ENCODE peak calls at places on chromosomes 2 and 18, in six cellular contexts. One of them, this sample, is unnamed. For H3K4me1, the result is how much of the 10 kb centered on the place peaks cover.

GRCh38 chr18:60445341-60445740 is 72.8 kb upstream of the MC4R start:
- DNase-seq in H1: no peak
- DNase-seq in IMR-90: peak
- DNase-seq in H9: no peak
- DNase-seq in neuronal stem cell: no peak
- DNase-seq in mesendoderm: no peak
- DNase-seq in this sample: no peak

GRCh38 chr2:20580690-20581437 is 70.0 kb downstream of the HS1BP3 start:
- DNase-seq in mesendoderm: no peak
- DNase-seq in H1: no peak
- DNase-seq in neuronal stem cell: no peak
- DNase-seq in IMR-90: peak
- DNase-seq in H9: no peak
- DNase-seq in this sample: no peak

GRCh38 chr2:183063083-183063482 is 15.5 kb upstream of the DUSP19 start:
- DNase-seq in IMR-90: peak
- DNase-seq in neuronal stem cell: no peak
- DNase-seq in H9: no peak
- DNase-seq in H1: no peak
- DNase-seq in mesendoderm: peak
- DNase-seq in this sample: peak

GRCh38 chr2:237574894-237575868 is 8.8 kb downstream of the PRLH start:
- DNase-seq in neuronal stem cell: no peak
- DNase-seq in IMR-90: no peak
- DNase-seq in mesendoderm: peak
- DNase-seq in H1: peak
- DNase-seq in H9: no peak
- DNase-seq in this sample: no peak

GRCh38 chr2:44748-45341 is 1.5 kb downstream of the FAM110C start:
- DNase-seq in IMR-90: no peak
- DNase-seq in H1: no peak
- DNase-seq in mesendoderm: peak
- DNase-seq in neuronal stem cell: no peak
- DNase-seq in H9: peak
- DNase-seq in this sample: no peak

GRCh38 chr2:121529439-121530209 is 1.1 kb upstream of the RNU4ATAC start:
- DNase-seq in H9: peak
- DNase-seq in IMR-90: peak
- DNase-seq in mesendoderm: no peak
- DNase-seq in H1: no peak
- DNase-seq in neuronal stem cell: peak
- DNase-seq in this sample: peak

GRCh38 chr2:45274190-45274926 is 265.1 kb upstream of the SIX2 start:
- DNase-seq in mesendoderm: no peak
- DNase-seq in H1: no peak
- DNase-seq in H9: peak
- DNase-seq in neuronal stem cell: peak
- DNase-seq in IMR-90: no peak
- DNase-seq in this sample: no peak

GRCh38 chr2:101864426-101864825 is 127.3 kb upstream of the IL1R2 start:
- DNase-seq in H1: no peak
- DNase-seq in mesendoderm: no peak
- DNase-seq in IMR-90: no peak
- DNase-seq in neuronal stem cell: no peak
- DNase-seq in H9: no peak
- DNase-seq in this sample: no peak

DNA sequence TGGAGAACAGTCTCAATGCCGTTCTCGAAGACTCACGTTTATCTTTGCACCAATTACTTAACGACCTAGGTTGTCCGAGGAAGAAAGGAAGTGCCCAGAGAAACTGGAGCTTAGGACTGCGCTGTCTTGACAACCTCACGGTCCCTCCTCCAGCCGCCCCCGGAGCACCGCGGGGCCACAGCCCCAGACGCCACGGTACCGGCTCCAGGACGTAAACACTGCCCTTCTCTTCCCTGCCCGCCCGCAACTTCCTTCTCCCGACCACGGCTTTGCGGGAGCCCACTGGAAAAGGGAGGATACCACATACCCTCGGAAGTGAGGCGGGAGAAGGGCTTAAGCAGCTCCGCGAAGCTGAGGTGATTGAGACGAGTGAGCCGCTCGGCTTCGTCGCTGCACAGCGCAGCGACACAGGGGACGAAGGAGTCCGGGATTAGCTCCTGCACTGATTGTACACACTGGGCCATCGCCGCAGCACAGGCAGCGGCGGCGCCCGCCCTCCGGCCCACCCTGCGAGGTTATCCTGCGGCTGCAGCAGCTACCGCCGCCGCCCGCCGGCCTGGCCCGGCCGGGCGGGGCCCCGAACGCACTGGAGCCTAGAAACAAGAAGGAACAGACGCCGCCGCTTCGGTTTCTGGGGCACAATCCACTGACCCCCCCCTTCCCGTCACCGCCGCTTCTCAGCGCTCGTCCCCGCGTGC is 478 bp downstream of the TRAPPC8 start:
- DNase-seq in mesendoderm: peak
- DNase-seq in neuronal stem cell: no peak
- DNase-seq in H1: no peak
- DNase-seq in IMR-90: peak
- DNase-seq in H9: peak
- DNase-seq in this sample: peak
- H3K23ac ChIP-seq in mesendoderm: peak
- H3K23ac ChIP-seq in neuronal stem cell: peak
- H3K23ac ChIP-seq in H1: no peak
- H3K23ac ChIP-seq in IMR-90: peak
- H3K23ac ChIP-seq in H9: no peak
- H3K23ac ChIP-seq in this sample: no peak

DNA sequence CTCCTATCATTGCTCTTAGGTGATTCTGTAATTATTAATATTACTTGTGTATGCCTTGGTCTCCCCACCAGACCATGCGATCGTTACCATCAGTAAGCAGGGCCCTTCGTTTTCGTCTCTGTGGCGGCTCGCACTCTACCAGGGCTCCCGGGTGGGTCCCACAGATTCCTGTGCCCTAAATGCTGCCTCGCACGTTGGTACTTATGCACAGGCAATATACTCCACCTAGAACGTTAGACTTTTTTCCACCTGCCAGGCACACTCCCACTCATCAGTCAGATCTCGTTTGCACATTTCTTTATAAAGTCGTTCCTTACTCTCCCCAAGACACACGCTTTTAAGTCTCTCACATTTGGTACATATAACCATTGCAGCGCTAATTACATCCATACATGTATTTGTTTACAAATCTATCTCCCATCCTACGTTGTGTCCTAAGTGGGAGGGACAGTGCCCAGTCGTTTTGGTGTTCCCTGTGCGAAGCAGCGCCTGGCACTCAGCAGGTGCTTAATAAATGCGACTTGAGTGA is 901 bp downstream of the FEZ2 start:
- DNase-seq in H9: no peak
- DNase-seq in H1: no peak
- DNase-seq in mesendoderm: no peak
- DNase-seq in IMR-90: no peak
- DNase-seq in neuronal stem cell: no peak
- DNase-seq in this sample: no peak
- H3K18ac ChIP-seq in H9: no peak
- H3K18ac ChIP-seq in H1: no peak
- H3K18ac ChIP-seq in mesendoderm: no peak
- H3K18ac ChIP-seq in IMR-90: peak
- H3K18ac ChIP-seq in neuronal stem cell: peak
- H3K18ac ChIP-seq in this sample: peak

GRCh38 chr2:46314065-46314835 is 17.0 kb downstream of the EPAS1 start:
- DNase-seq in IMR-90: no peak
- DNase-seq in H1: no peak
- DNase-seq in mesendoderm: no peak
- DNase-seq in neuronal stem cell: no peak
- DNase-seq in H9: no peak
- DNase-seq in this sample: no peak
- H3K4me1 ChIP-seq in IMR-90: under half
- H3K4me1 ChIP-seq in H1: under half
- H3K4me1 ChIP-seq in mesendoderm: under half
- H3K4me1 ChIP-seq in neuronal stem cell: under half
- H3K4me1 ChIP-seq in H9: under half
- H3K4me1 ChIP-seq in this sample: under half

DNA sequence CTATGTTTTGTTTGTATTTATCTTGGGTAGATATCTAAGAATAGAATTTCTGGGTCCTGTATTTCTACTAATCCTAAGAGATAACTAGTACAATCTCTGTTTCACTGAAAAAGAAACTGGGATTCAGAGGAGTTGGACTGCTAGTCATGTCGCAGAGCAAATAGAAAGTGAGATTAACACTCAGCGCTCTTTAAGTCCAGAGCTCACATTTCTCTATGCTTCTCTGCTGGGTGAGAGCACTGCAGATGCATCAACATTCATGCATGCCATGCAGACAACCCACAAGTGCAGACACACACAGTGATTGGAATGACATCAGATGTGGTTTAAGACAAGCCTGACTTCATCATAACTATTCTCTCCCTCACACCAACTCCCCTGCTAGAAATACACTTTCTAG is 563.8 kb downstream of the TDRD15 start:
- DNase-seq in IMR-90: peak
- DNase-seq in H1: no peak
- DNase-seq in mesendoderm: no peak
- DNase-seq in H9: no peak
- DNase-seq in neuronal stem cell: no peak
- DNase-seq in this sample: no peak
- H3K23ac ChIP-seq in IMR-90: no peak
- H3K23ac ChIP-seq in H1: no peak
- H3K23ac ChIP-seq in mesendoderm: no peak
- H3K23ac ChIP-seq in H9: no peak
- H3K23ac ChIP-seq in neuronal stem cell: no peak
- H3K23ac ChIP-seq in this sample: no peak

GRCh38 chr2:171436307-171436706 is 2.3 kb downstream of the DCAF17 start:
- DNase-seq in H1: no peak
- DNase-seq in H9: no peak
- DNase-seq in neuronal stem cell: no peak
- DNase-seq in IMR-90: peak
- DNase-seq in mesendoderm: no peak
- DNase-seq in this sample: peak

GRCh38 chr2:171432969-171433762 is 624 bp downstream of the METTL8 start:
- DNase-seq in mesendoderm: peak
- DNase-seq in IMR-90: peak
- DNase-seq in neuronal stem cell: no peak
- DNase-seq in H1: no peak
- DNase-seq in H9: peak
- DNase-seq in this sample: peak

GRCh38 chr2:171433763-171434670 is at the start of the genes DCAF17 and METTL8:
- DNase-seq in H9: peak
- DNase-seq in mesendoderm: peak
- DNase-seq in IMR-90: peak
- DNase-seq in H1: peak
- DNase-seq in neuronal stem cell: peak
- DNase-seq in this sample: peak

GRCh38 chr2:171432206-171432968 is 1.4 kb downstream of the METTL8 start:
- DNase-seq in H9: no peak
- DNase-seq in mesendoderm: no peak
- DNase-seq in IMR-90: peak
- DNase-seq in H1: no peak
- DNase-seq in neuronal stem cell: no peak
- DNase-seq in this sample: peak

DNA sequence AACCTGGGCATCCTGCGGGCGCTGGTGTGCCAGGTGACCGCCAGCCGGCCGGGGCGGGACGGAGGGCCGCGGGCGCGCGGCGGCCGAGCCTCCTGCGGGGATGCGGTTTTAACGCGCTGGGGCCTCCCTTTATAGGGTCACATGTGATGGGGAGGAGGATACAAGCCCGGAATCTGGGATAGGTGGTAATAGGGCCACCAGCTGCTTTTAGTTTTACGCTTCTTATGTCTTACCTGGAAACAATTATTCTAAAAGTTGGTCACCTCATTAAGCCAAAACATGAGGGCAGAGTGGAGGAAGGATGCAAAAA is 600 bp downstream of the DCAF17 start:
- DNase-seq in H9: peak
- DNase-seq in H1: no peak
- DNase-seq in neuronal stem cell: no peak
- DNase-seq in IMR-90: no peak
- DNase-seq in mesendoderm: no peak
- DNase-seq in this sample: no peak
- H3K18ac ChIP-seq in H9: no peak
- H3K18ac ChIP-seq in H1: no peak
- H3K18ac ChIP-seq in neuronal stem cell: peak
- H3K18ac ChIP-seq in IMR-90: no peak
- H3K18ac ChIP-seq in mesendoderm: peak
- H3K18ac ChIP-seq in this sample: peak

GRCh38 chr2:201939366-201939985 is 94.2 kb upstream of the FZD7 start:
- DNase-seq in neuronal stem cell: no peak
- DNase-seq in H9: no peak
- DNase-seq in H1: no peak
- DNase-seq in IMR-90: no peak
- DNase-seq in mesendoderm: no peak
- DNase-seq in this sample: no peak

GRCh38 chr2:201936817-201937216 is 96.8 kb upstream of the FZD7 start:
- DNase-seq in mesendoderm: no peak
- DNase-seq in H9: no peak
- DNase-seq in H1: no peak
- DNase-seq in IMR-90: no peak
- DNase-seq in neuronal stem cell: no peak
- DNase-seq in this sample: no peak

GRCh38 chr2:201938151-201938815 is 95.4 kb upstream of the FZD7 start:
- DNase-seq in mesendoderm: peak
- DNase-seq in IMR-90: peak
- DNase-seq in H1: no peak
- DNase-seq in H9: no peak
- DNase-seq in neuronal stem cell: no peak
- DNase-seq in this sample: peak

GRCh38 chr2:201938816-201939180 is 94.9 kb upstream of the FZD7 start:
- DNase-seq in H1: no peak
- DNase-seq in H9: no peak
- DNase-seq in neuronal stem cell: no peak
- DNase-seq in IMR-90: no peak
- DNase-seq in mesendoderm: no peak
- DNase-seq in this sample: no peak

DNA sequence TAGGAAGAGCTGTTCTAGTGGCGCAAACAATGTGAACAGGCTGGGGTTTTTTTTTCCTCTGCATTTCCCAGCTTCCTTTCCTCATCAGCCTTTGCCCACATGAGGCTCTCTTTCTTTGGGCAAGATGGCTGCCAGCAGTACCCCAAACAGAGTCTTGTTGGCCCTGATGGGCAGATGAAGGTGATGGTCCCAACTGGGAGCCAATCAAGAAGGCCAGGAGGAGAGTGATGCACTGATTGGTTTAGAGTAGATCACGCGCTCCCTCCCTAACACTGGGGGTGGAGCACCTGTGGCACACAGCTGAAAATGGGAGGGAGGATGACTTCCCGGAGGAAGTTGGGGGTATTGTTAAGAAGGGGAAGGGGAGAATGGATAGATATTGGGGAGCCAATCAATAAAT is 96.3 kb upstream of the FZD7 start:
- DNase-seq in neuronal stem cell: no peak
- DNase-seq in H9: no peak
- DNase-seq in mesendoderm: no peak
- DNase-seq in IMR-90: no peak
- DNase-seq in H1: no peak
- DNase-seq in this sample: no peak
- H3K4me1 ChIP-seq in neuronal stem cell: under half
- H3K4me1 ChIP-seq in H9: under half
- H3K4me1 ChIP-seq in mesendoderm: under half
- H3K4me1 ChIP-seq in IMR-90: under half
- H3K4me1 ChIP-seq in H1: under half
- H3K4me1 ChIP-seq in this sample: under half